ENCODE peak calls at places on chromosome 6, in eight cellular contexts. L, D, H, T, V, F, N and Z are unnamed samples.

GRCh38 chr6:115613488-115613887 is 447.2 kb downstream of the FRK start:
- DNase-seq in T (peak), F (no peak), H (no peak), D (no peak), V (no peak), N (peak), L (no peak), Z (no peak)

GRCh38 chr6:159261983-159262382 is 92.8 kb downstream of the FNDC1 start:
- DNase-seq in F (no peak), T (no peak), D (no peak), V (no peak), H (no peak), L (no peak), N (no peak), Z (no peak)

GRCh38 chr6:61886608-61887259 is 399.3 kb downstream of the KHDRBS2 start:
- DNase-seq in V (no peak), T (peak), D (no peak), H (no peak), L (no peak), F (no peak), N (no peak), Z (peak)

GRCh38 chr6:42043787-42044475 is 6.4 kb upstream of the TAF8 start:
- DNase-seq in D (peak), F (peak), V (peak), N (peak), H (peak), T (peak), L (peak), Z (peak)

GRCh38 chr6:136403166-136403980 is 113.7 kb upstream of the BCLAF1 start:
- DNase-seq in F (no peak), N (peak), V (no peak), T (peak), H (no peak), L (peak), D (no peak), Z (peak)

GRCh38 chr6:43267619-43268347 is 24.5 kb downstream of the TTBK1 start:
- DNase-seq in N (no peak), D (no peak), T (no peak), L (no peak), F (no peak), H (no peak), V (no peak), Z (no peak)

GRCh38 chr6:15573376-15573775 is 89.5 kb downstream of the DTNBP1 start:
- DNase-seq in F (no peak), N (no peak), T (no peak), V (no peak), L (no peak), H (no peak), D (no peak), Z (no peak)

GRCh38 chr6:39430968-39431523 is 108.5 kb upstream of the KCNK16 start:
- DNase-seq in F (peak), L (peak), H (peak), T (peak), D (no peak), N (no peak), V (peak), Z (peak)

GRCh38 chr6:16523550-16524379 is 237.5 kb downstream of the ATXN1 start:
- DNase-seq in T (peak), F (no peak), L (no peak), V (no peak), N (peak), D (no peak), H (no peak), Z (no peak)

GRCh38 chr6:138664740-138665139 is 108.8 kb upstream of the CCDC28A start:
- DNase-seq in N (no peak), V (no peak), T (no peak), L (no peak), F (no peak), D (no peak), H (no peak), Z (no peak)

GRCh38 chr6:15752820-15753219 is 90.0 kb upstream of the DTNBP1 start:
- DNase-seq in L (no peak), F (no peak), H (peak), V (no peak), D (no peak), T (no peak), N (no peak), Z (no peak)

GRCh38 chr6:52610745-52611355 is 34.0 kb upstream of the TRAM2 start:
- DNase-seq in N (peak), D (no peak), V (no peak), L (no peak), T (peak), F (no peak), H (no peak), Z (peak)

GRCh38 chr6:7730852-7731251 is 5.0 kb downstream of the BMP6 start:
- DNase-seq in L (peak), H (no peak), D (no peak), N (peak), T (no peak), F (no peak), V (no peak), Z (peak)

GRCh38 chr6:161838306-161839035 is 564.6 kb upstream of the AGPAT4 start:
- DNase-seq in F (peak), D (no peak), L (no peak), T (no peak), N (no peak), V (no peak), H (peak), Z (no peak)

GRCh38 chr6:152271681-152272464 is 365.3 kb downstream of the SYNE1 start:
- DNase-seq in D (peak), H (no peak), T (peak), F (no peak), N (peak), L (peak), V (no peak), Z (peak)

GRCh38 chr6:47709160-47709559 is 10.8 kb downstream of the ADGRF4 start:
- DNase-seq in N (no peak), L (no peak), D (no peak), T (no peak), H (peak), V (no peak), F (no peak), Z (no peak)

GRCh38 chr6:117270121-117270959 is 5.0 kb downstream of the VGLL2 start:
- DNase-seq in D (no peak), V (no peak), T (peak), N (no peak), F (peak), H (no peak), L (no peak), Z (peak)

GRCh38 chr6:154161689-154162088 is 122.6 kb downstream of the OPRM1 start:
- DNase-seq in V (no peak), H (no peak), F (no peak), D (no peak), N (no peak), L (no peak), T (no peak), Z (no peak)

GRCh38 chr6:83436674-83437073 is 5.8 kb upstream of the ME1 start:
- DNase-seq in T (no peak), D (no peak), H (no peak), N (no peak), F (no peak), V (no peak), L (no peak), Z (peak)

GRCh38 chr6:52377538-52378221 is 15.7 kb downstream of the PAQR8 start:
- DNase-seq in V (no peak), H (no peak), D (no peak), N (no peak), F (no peak), L (no peak), T (no peak), Z (no peak)

DNA sequence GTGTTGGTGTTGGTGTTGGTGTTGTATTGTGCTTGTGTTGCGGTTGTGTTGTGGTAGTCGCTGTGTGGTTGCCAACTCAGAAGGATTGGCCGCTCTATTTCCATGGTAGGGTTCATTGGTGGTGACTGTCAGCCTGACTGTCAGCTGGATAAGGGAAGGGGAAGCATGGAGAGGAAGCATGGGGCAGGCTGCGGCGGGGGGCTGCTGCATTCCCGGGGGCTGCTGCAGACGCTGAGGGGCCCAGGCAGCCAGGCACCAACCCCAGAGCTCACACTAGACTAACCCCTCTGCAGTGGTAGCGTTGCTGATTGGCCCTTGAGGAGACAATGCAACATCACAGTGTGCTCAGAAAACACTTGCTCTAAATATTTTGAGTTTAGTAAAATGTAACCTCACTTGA is 199.2 kb downstream of the SMOC2 start:
- DNase-seq in T (no peak), V (no peak), D (no peak), H (no peak), L (no peak), N (no peak), F (no peak), Z (no peak)
- TF ChIP-seq CTCF in T (no peak), V (no peak), D (no peak), H (no peak), L (no peak), N (no peak), F (no peak), Z (no peak)

DNA sequence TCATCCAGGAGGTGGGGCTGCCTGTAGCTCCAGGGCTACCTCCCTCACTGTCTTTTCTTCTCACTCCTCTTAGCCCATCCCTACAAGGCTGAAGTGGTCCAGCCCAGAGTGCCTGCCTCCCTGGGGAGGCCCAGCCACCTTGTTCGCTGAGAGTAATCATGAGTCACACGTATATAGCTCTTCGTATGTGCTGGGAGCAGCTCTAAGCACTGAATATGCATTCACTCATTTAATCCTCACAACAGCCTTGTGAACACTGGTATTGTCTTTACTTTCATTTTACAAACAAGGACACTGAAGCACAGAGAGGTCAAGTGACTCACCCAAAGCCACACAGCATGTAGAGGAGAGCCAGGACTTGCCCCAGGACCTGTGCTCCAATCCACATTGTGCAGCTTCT is 14.7 kb upstream of the CCDC167 start:
- DNase-seq in H (no peak), N (peak), F (no peak), V (no peak), L (no peak), T (peak), D (no peak), Z (peak)
- H3K4me3 ChIP-seq in H (no peak), N (no peak), F (no peak), V (no peak), L (no peak), T (no peak), D (no peak), Z (no peak)

GRCh38 chr6:156061465-156061864 is 605.8 kb upstream of the NOX3 start:
- DNase-seq in T (no peak), F (no peak), D (no peak), N (no peak), L (no peak), H (peak), V (no peak), Z (no peak)
- TF ChIP-seq CTCF in T (no peak), F (no peak), D (no peak), N (no peak), L (no peak), H (no peak), V (no peak), Z (no peak)

GRCh38 chr6:144149558-144149893 is 791 bp upstream of the STX11 start:
- DNase-seq in F (peak), T (no peak), N (no peak), V (no peak), L (no peak), D (no peak), H (no peak), Z (no peak)
- H3K4me3 ChIP-seq in F (peak), T (peak), N (peak), V (peak), L (peak), D (peak), H (peak), Z (peak)